ENCODE peak calls at places on chromosomes 5 and 9, in seven cellular contexts. One of them, this sample, is unnamed. For H3K4me1 and H3K27me3, the result is how much of the 10 kb centered on the place peaks cover.

GRCh38 chr9:31669311-31669710 is 715.1 kb upstream of the ACO1 start:
- DNase-seq in heart right ventricle: no peak
- DNase-seq in CD8-positive, alpha-beta T cell: no peak
- DNase-seq in HCT116: no peak
- DNase-seq in CD4-positive, alpha-beta memory T cell: no peak
- DNase-seq in SJSA1: no peak
- DNase-seq in psoas muscle: no peak
- DNase-seq in this sample: no peak

GRCh38 chr5:159873680-159874079 is 42.6 kb upstream of the ADRA1B start:
- DNase-seq in heart right ventricle: no peak
- DNase-seq in CD8-positive, alpha-beta T cell: no peak
- DNase-seq in HCT116: no peak
- DNase-seq in CD4-positive, alpha-beta memory T cell: no peak
- DNase-seq in SJSA1: peak
- DNase-seq in psoas muscle: no peak
- DNase-seq in this sample: no peak

GRCh38 chr9:19230356-19231125 is at the start of gene DENND4C:
- DNase-seq in heart right ventricle: peak
- DNase-seq in CD8-positive, alpha-beta T cell: peak
- DNase-seq in HCT116: peak
- DNase-seq in CD4-positive, alpha-beta memory T cell: peak
- DNase-seq in SJSA1: peak
- DNase-seq in psoas muscle: peak
- DNase-seq in this sample: peak

GRCh38 chr5:139911425-139912120 is 116.0 kb downstream of the PSD2 start:
- DNase-seq in heart right ventricle: no peak
- DNase-seq in CD8-positive, alpha-beta T cell: no peak
- DNase-seq in HCT116: no peak
- DNase-seq in CD4-positive, alpha-beta memory T cell: no peak
- DNase-seq in SJSA1: no peak
- DNase-seq in psoas muscle: no peak
- DNase-seq in this sample: no peak

GRCh38 chr5:135189024-135189423 is 155.0 kb upstream of the PITX1 start:
- DNase-seq in heart right ventricle: no peak
- DNase-seq in CD8-positive, alpha-beta T cell: no peak
- DNase-seq in HCT116: no peak
- DNase-seq in CD4-positive, alpha-beta memory T cell: no peak
- DNase-seq in SJSA1: no peak
- DNase-seq in psoas muscle: no peak
- DNase-seq in this sample: no peak

GRCh38 chr5:88837222-88837621 is 45.8 kb downstream of the MEF2C start:
- DNase-seq in heart right ventricle: no peak
- DNase-seq in CD8-positive, alpha-beta T cell: no peak
- DNase-seq in HCT116: no peak
- DNase-seq in CD4-positive, alpha-beta memory T cell: no peak
- DNase-seq in SJSA1: no peak
- DNase-seq in psoas muscle: no peak
- DNase-seq in this sample: no peak

GRCh38 chr5:154384480-154385235 is 61.1 kb upstream of the SAP30L start:
- DNase-seq in heart right ventricle: no peak
- DNase-seq in CD8-positive, alpha-beta T cell: peak
- DNase-seq in HCT116: no peak
- DNase-seq in CD4-positive, alpha-beta memory T cell: no peak
- DNase-seq in SJSA1: no peak
- DNase-seq in psoas muscle: no peak
- DNase-seq in this sample: no peak

GRCh38 chr5:145775893-145776444 is 59.2 kb downstream of the PRELID2 start:
- DNase-seq in heart right ventricle: no peak
- DNase-seq in CD8-positive, alpha-beta T cell: no peak
- DNase-seq in HCT116: peak
- DNase-seq in CD4-positive, alpha-beta memory T cell: no peak
- DNase-seq in SJSA1: peak
- DNase-seq in psoas muscle: no peak
- DNase-seq in this sample: no peak

GRCh38 chr5:52961238-52961637 is 27.9 kb upstream of the ITGA2 start:
- DNase-seq in heart right ventricle: no peak
- DNase-seq in CD8-positive, alpha-beta T cell: no peak
- DNase-seq in HCT116: no peak
- DNase-seq in CD4-positive, alpha-beta memory T cell: no peak
- DNase-seq in SJSA1: peak
- DNase-seq in psoas muscle: no peak
- DNase-seq in this sample: no peak

GRCh38 chr5:140576776-140577201 is 12.2 kb downstream of the SLC35A4 start:
- DNase-seq in heart right ventricle: no peak
- DNase-seq in CD8-positive, alpha-beta T cell: no peak
- DNase-seq in HCT116: no peak
- DNase-seq in CD4-positive, alpha-beta memory T cell: no peak
- DNase-seq in SJSA1: peak
- DNase-seq in psoas muscle: no peak
- DNase-seq in this sample: no peak

GRCh38 chr5:6311568-6312501 is 66.5 kb downstream of the MED10 start:
- DNase-seq in heart right ventricle: peak
- DNase-seq in CD8-positive, alpha-beta T cell: no peak
- DNase-seq in HCT116: no peak
- DNase-seq in CD4-positive, alpha-beta memory T cell: no peak
- DNase-seq in SJSA1: no peak
- DNase-seq in psoas muscle: no peak
- DNase-seq in this sample: no peak

GRCh38 chr5:76744632-76745031 is 28.7 kb downstream of the F2R start:
- DNase-seq in heart right ventricle: no peak
- DNase-seq in CD8-positive, alpha-beta T cell: no peak
- DNase-seq in HCT116: no peak
- DNase-seq in CD4-positive, alpha-beta memory T cell: no peak
- DNase-seq in SJSA1: no peak
- DNase-seq in psoas muscle: no peak
- DNase-seq in this sample: no peak

GRCh38 chr9:129176786-129177442 is 1.1 kb downstream of the IER5L start:
- DNase-seq in heart right ventricle: peak
- DNase-seq in CD8-positive, alpha-beta T cell: peak
- DNase-seq in HCT116: no peak
- DNase-seq in CD4-positive, alpha-beta memory T cell: no peak
- DNase-seq in SJSA1: peak
- DNase-seq in psoas muscle: peak
- DNase-seq in this sample: peak

GRCh38 chr5:96936431-96937221 is 746 bp downstream of the LNPEP start:
- DNase-seq in heart right ventricle: peak
- DNase-seq in CD8-positive, alpha-beta T cell: peak
- DNase-seq in HCT116: no peak
- DNase-seq in CD4-positive, alpha-beta memory T cell: peak
- DNase-seq in SJSA1: peak
- DNase-seq in psoas muscle: peak
- DNase-seq in this sample: peak

GRCh38 chr9:75648021-75648420 is 242.5 kb upstream of the PCSK5 start:
- DNase-seq in heart right ventricle: no peak
- DNase-seq in CD8-positive, alpha-beta T cell: no peak
- DNase-seq in HCT116: no peak
- DNase-seq in CD4-positive, alpha-beta memory T cell: no peak
- DNase-seq in SJSA1: no peak
- DNase-seq in psoas muscle: no peak
- DNase-seq in this sample: no peak

GRCh38 chr5:139419793-139420192 is 15.9 kb upstream of the SPATA24 start:
- DNase-seq in heart right ventricle: no peak
- DNase-seq in CD8-positive, alpha-beta T cell: no peak
- DNase-seq in HCT116: no peak
- DNase-seq in CD4-positive, alpha-beta memory T cell: no peak
- DNase-seq in SJSA1: no peak
- DNase-seq in psoas muscle: no peak
- DNase-seq in this sample: no peak

GRCh38 chr9:112439171-112439570 is 47.5 kb upstream of the KIAA1958 start:
- DNase-seq in heart right ventricle: no peak
- DNase-seq in CD8-positive, alpha-beta T cell: no peak
- DNase-seq in HCT116: no peak
- DNase-seq in CD4-positive, alpha-beta memory T cell: no peak
- DNase-seq in SJSA1: no peak
- DNase-seq in psoas muscle: no peak
- DNase-seq in this sample: no peak

GRCh38 chr5:78594014-78594413 is 54.6 kb downstream of the LHFPL2 start:
- DNase-seq in heart right ventricle: no peak
- DNase-seq in CD8-positive, alpha-beta T cell: no peak
- DNase-seq in HCT116: no peak
- DNase-seq in CD4-positive, alpha-beta memory T cell: no peak
- DNase-seq in SJSA1: peak
- DNase-seq in psoas muscle: no peak
- DNase-seq in this sample: no peak

GRCh38 chr9:134594376-134594941 is 47.1 kb upstream of the COL5A1 start:
- DNase-seq in heart right ventricle: no peak
- DNase-seq in CD8-positive, alpha-beta T cell: no peak
- DNase-seq in HCT116: no peak
- DNase-seq in CD4-positive, alpha-beta memory T cell: no peak
- DNase-seq in SJSA1: no peak
- DNase-seq in psoas muscle: no peak
- DNase-seq in this sample: no peak

GRCh38 chr9:137670391-137671195 is 51.8 kb downstream of the EHMT1 start:
- DNase-seq in heart right ventricle: peak
- DNase-seq in CD8-positive, alpha-beta T cell: no peak
- DNase-seq in HCT116: no peak
- DNase-seq in CD4-positive, alpha-beta memory T cell: no peak
- DNase-seq in SJSA1: no peak
- DNase-seq in psoas muscle: peak
- DNase-seq in this sample: no peak

GRCh38 chr9:78630966-78631365 is 334.0 kb downstream of the PSAT1 start:
- DNase-seq in heart right ventricle: no peak
- DNase-seq in CD8-positive, alpha-beta T cell: no peak
- DNase-seq in HCT116: no peak
- DNase-seq in CD4-positive, alpha-beta memory T cell: no peak
- DNase-seq in SJSA1: no peak
- DNase-seq in psoas muscle: no peak
- DNase-seq in this sample: no peak

GRCh38 chr9:125269014-125269397 is 7.4 kb downstream of the GAPVD1 start:
- DNase-seq in heart right ventricle: no peak
- DNase-seq in CD8-positive, alpha-beta T cell: no peak
- DNase-seq in HCT116: no peak
- DNase-seq in CD4-positive, alpha-beta memory T cell: no peak
- DNase-seq in SJSA1: no peak
- DNase-seq in psoas muscle: no peak
- DNase-seq in this sample: no peak

GRCh38 chr5:115844321-115844817 is 2.6 kb downstream of the AP3S1 start:
- DNase-seq in heart right ventricle: no peak
- DNase-seq in CD8-positive, alpha-beta T cell: no peak
- DNase-seq in HCT116: no peak
- DNase-seq in CD4-positive, alpha-beta memory T cell: no peak
- DNase-seq in SJSA1: no peak
- DNase-seq in psoas muscle: no peak
- DNase-seq in this sample: no peak
- H3K4me1 ChIP-seq in heart right ventricle: under half
- H3K4me1 ChIP-seq in CD8-positive, alpha-beta T cell: under half
- H3K4me1 ChIP-seq in HCT116: half or more
- H3K4me1 ChIP-seq in CD4-positive, alpha-beta memory T cell: under half
- H3K4me1 ChIP-seq in SJSA1: under half
- H3K4me1 ChIP-seq in psoas muscle: under half
- H3K4me1 ChIP-seq in this sample: half or more

GRCh38 chr9:126684965-126685465 is 71.3 kb downstream of the LMX1B start:
- DNase-seq in heart right ventricle: no peak
- DNase-seq in CD8-positive, alpha-beta T cell: no peak
- DNase-seq in HCT116: no peak
- DNase-seq in CD4-positive, alpha-beta memory T cell: no peak
- DNase-seq in SJSA1: no peak
- DNase-seq in psoas muscle: no peak
- DNase-seq in this sample: no peak
- H3K27me3 ChIP-seq in heart right ventricle: half or more
- H3K27me3 ChIP-seq in CD8-positive, alpha-beta T cell: under half
- H3K27me3 ChIP-seq in HCT116: under half
- H3K27me3 ChIP-seq in CD4-positive, alpha-beta memory T cell: under half
- H3K27me3 ChIP-seq in SJSA1: under half
- H3K27me3 ChIP-seq in psoas muscle: under half
- H3K27me3 ChIP-seq in this sample: half or more

GRCh38 chr5:178899289-178899688 is 3.6 kb downstream of the ZFP2 start:
- DNase-seq in heart right ventricle: no peak
- DNase-seq in CD8-positive, alpha-beta T cell: no peak
- DNase-seq in HCT116: no peak
- DNase-seq in CD4-positive, alpha-beta memory T cell: no peak
- DNase-seq in SJSA1: no peak
- DNase-seq in psoas muscle: no peak
- DNase-seq in this sample: no peak

DNA sequence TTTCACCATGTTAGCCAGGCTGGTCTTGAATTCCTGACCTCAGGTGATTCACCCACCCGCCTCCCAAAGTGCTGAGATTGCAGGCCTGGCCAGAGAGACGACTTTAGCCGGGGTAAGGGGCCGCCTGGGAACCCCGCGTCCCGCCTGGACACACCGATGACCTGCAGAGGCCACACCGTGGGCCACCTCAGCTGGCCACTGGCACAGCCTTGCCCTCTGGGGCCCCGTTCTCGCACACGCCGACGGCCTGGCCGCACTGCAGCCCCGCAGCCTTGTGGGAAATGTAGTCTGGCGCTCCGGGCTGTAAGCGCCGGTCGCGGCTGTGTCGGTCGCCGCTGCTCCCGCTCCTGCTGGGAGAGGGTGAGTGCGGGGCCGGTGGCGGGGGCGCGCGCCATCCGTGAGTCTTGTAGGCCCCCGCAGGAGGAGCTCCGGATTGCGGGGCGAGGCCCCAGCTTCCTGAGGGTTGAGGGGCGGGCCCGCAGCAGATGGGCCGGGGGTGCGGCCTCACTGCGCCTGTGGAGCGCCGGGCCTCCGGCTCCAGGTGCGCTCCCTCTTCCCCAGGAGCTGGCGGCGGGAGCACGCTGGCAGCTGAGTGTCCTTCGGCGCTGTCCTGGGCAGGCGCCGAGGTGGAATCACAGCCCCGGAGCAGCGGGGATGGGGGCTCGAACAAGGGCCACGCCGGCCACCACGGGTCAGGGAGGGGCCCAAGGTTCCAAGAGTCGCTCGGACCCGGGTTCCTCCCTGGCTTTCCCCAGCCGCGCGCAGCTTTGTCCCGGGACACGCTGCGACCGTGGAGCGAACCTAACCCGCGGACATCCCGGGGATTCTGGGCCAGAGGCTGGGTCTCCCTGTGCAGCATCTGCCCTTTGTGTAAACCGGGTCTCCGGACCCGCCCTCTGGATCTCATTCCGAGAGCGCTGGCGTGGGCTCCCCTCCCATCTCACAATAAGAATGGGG is at the start of gene ZFP2:
- DNase-seq in heart right ventricle: peak
- DNase-seq in CD8-positive, alpha-beta T cell: peak
- DNase-seq in HCT116: peak
- DNase-seq in CD4-positive, alpha-beta memory T cell: peak
- DNase-seq in SJSA1: peak
- DNase-seq in psoas muscle: peak
- DNase-seq in this sample: peak
- H3K27ac ChIP-seq in heart right ventricle: peak
- H3K27ac ChIP-seq in CD8-positive, alpha-beta T cell: no peak
- H3K27ac ChIP-seq in HCT116: peak
- H3K27ac ChIP-seq in CD4-positive, alpha-beta memory T cell: peak
- H3K27ac ChIP-seq in SJSA1: no peak
- H3K27ac ChIP-seq in psoas muscle: peak
- H3K27ac ChIP-seq in this sample: peak

GRCh38 chr9:114172981-114173833 is 17.9 kb downstream of the COL27A1 start:
- DNase-seq in heart right ventricle: peak
- DNase-seq in CD8-positive, alpha-beta T cell: no peak
- DNase-seq in HCT116: no peak
- DNase-seq in CD4-positive, alpha-beta memory T cell: no peak
- DNase-seq in SJSA1: no peak
- DNase-seq in psoas muscle: no peak
- DNase-seq in this sample: no peak
- H3K4me1 ChIP-seq in heart right ventricle: under half
- H3K4me1 ChIP-seq in CD8-positive, alpha-beta T cell: under half
- H3K4me1 ChIP-seq in HCT116: under half
- H3K4me1 ChIP-seq in CD4-positive, alpha-beta memory T cell: under half
- H3K4me1 ChIP-seq in SJSA1: under half
- H3K4me1 ChIP-seq in psoas muscle: under half
- H3K4me1 ChIP-seq in this sample: half or more

GRCh38 chr9:97853844-97854695 is 1.0 kb downstream of the FOXE1 start:
- DNase-seq in heart right ventricle: no peak
- DNase-seq in CD8-positive, alpha-beta T cell: peak
- DNase-seq in HCT116: no peak
- DNase-seq in CD4-positive, alpha-beta memory T cell: peak
- DNase-seq in SJSA1: peak
- DNase-seq in psoas muscle: no peak
- DNase-seq in this sample: no peak
- H3K27me3 ChIP-seq in heart right ventricle: half or more
- H3K27me3 ChIP-seq in CD8-positive, alpha-beta T cell: half or more
- H3K27me3 ChIP-seq in HCT116: under half
- H3K27me3 ChIP-seq in CD4-positive, alpha-beta memory T cell: half or more
- H3K27me3 ChIP-seq in SJSA1: under half
- H3K27me3 ChIP-seq in psoas muscle: half or more
- H3K27me3 ChIP-seq in this sample: half or more

This sample was measured in tibial artery.